ENCODE peak calls at places on chromosomes 3 and 15, in ten cellular contexts. One of them, this sample, is unnamed.

GRCh38 chr15:90376789-90377188 is 11.3 kb upstream of the IQGAP1 start:
- DNase-seq in CD4-positive, CD25-positive, alpha-beta regulatory T cell: peak
- DNase-seq in activated naive CD4-positive, alpha-beta T cell treated with anti-CD3 and anti-CD28 coated beads for 36 hours: peak
- DNase-seq in CD4-positive, alpha-beta T cell: peak
- DNase-seq in Panc1: no peak
- DNase-seq in AG04450: no peak
- DNase-seq in stimulated activated CD4-positive, alpha-beta T cell treated with anti-CD3 and anti-CD28 coated beads, Interleukin-2, amount 100 ng/mL, for 48 hours: peak
- DNase-seq in naive thymus-derived CD4-positive, alpha-beta T cell: peak
- DNase-seq in left cardiac atrium: no peak
- DNase-seq in left kidney: no peak
- DNase-seq in this sample: no peak

GRCh38 chr3:48420561-48420960 is 9.3 kb downstream of the PLXNB1 start:
- DNase-seq in Panc1: no peak
- DNase-seq in naive thymus-derived CD4-positive, alpha-beta T cell: no peak
- DNase-seq in activated naive CD4-positive, alpha-beta T cell treated with anti-CD3 and anti-CD28 coated beads for 36 hours: no peak
- DNase-seq in CD4-positive, alpha-beta T cell: no peak
- DNase-seq in AG04450: no peak
- DNase-seq in left cardiac atrium: no peak
- DNase-seq in stimulated activated CD4-positive, alpha-beta T cell treated with anti-CD3 and anti-CD28 coated beads, Interleukin-2, amount 100 ng/mL, for 48 hours: no peak
- DNase-seq in left kidney: no peak
- DNase-seq in CD4-positive, CD25-positive, alpha-beta regulatory T cell: no peak
- DNase-seq in this sample: peak

GRCh38 chr3:90092994-90093393 is 985.6 kb downstream of the EPHA3 start:
- DNase-seq in AG04450: no peak
- DNase-seq in naive thymus-derived CD4-positive, alpha-beta T cell: no peak
- DNase-seq in left cardiac atrium: no peak
- DNase-seq in left kidney: peak
- DNase-seq in CD4-positive, alpha-beta T cell: no peak
- DNase-seq in activated naive CD4-positive, alpha-beta T cell treated with anti-CD3 and anti-CD28 coated beads for 36 hours: no peak
- DNase-seq in CD4-positive, CD25-positive, alpha-beta regulatory T cell: no peak
- DNase-seq in stimulated activated CD4-positive, alpha-beta T cell treated with anti-CD3 and anti-CD28 coated beads, Interleukin-2, amount 100 ng/mL, for 48 hours: no peak
- DNase-seq in Panc1: no peak
- DNase-seq in this sample: no peak

GRCh38 chr15:34838282-34838681 is 42.9 kb upstream of the ACTC1 start:
- DNase-seq in stimulated activated CD4-positive, alpha-beta T cell treated with anti-CD3 and anti-CD28 coated beads, Interleukin-2, amount 100 ng/mL, for 48 hours: no peak
- DNase-seq in CD4-positive, CD25-positive, alpha-beta regulatory T cell: no peak
- DNase-seq in left cardiac atrium: no peak
- DNase-seq in CD4-positive, alpha-beta T cell: no peak
- DNase-seq in Panc1: no peak
- DNase-seq in AG04450: no peak
- DNase-seq in activated naive CD4-positive, alpha-beta T cell treated with anti-CD3 and anti-CD28 coated beads for 36 hours: no peak
- DNase-seq in naive thymus-derived CD4-positive, alpha-beta T cell: no peak
- DNase-seq in left kidney: no peak
- DNase-seq in this sample: no peak

GRCh38 chr3:10981031-10981430 is 11.5 kb upstream of the SLC6A1 start:
- DNase-seq in AG04450: no peak
- DNase-seq in CD4-positive, CD25-positive, alpha-beta regulatory T cell: no peak
- DNase-seq in left cardiac atrium: no peak
- DNase-seq in Panc1: no peak
- DNase-seq in activated naive CD4-positive, alpha-beta T cell treated with anti-CD3 and anti-CD28 coated beads for 36 hours: no peak
- DNase-seq in naive thymus-derived CD4-positive, alpha-beta T cell: no peak
- DNase-seq in left kidney: no peak
- DNase-seq in CD4-positive, alpha-beta T cell: no peak
- DNase-seq in stimulated activated CD4-positive, alpha-beta T cell treated with anti-CD3 and anti-CD28 coated beads, Interleukin-2, amount 100 ng/mL, for 48 hours: no peak
- DNase-seq in this sample: no peak

GRCh38 chr15:48413304-48413703 is 82.1 kb downstream of the DUT start:
- DNase-seq in stimulated activated CD4-positive, alpha-beta T cell treated with anti-CD3 and anti-CD28 coated beads, Interleukin-2, amount 100 ng/mL, for 48 hours: no peak
- DNase-seq in naive thymus-derived CD4-positive, alpha-beta T cell: no peak
- DNase-seq in CD4-positive, alpha-beta T cell: no peak
- DNase-seq in left kidney: no peak
- DNase-seq in left cardiac atrium: no peak
- DNase-seq in activated naive CD4-positive, alpha-beta T cell treated with anti-CD3 and anti-CD28 coated beads for 36 hours: no peak
- DNase-seq in AG04450: no peak
- DNase-seq in Panc1: no peak
- DNase-seq in CD4-positive, CD25-positive, alpha-beta regulatory T cell: no peak
- DNase-seq in this sample: no peak

GRCh38 chr3:129793947-129794318 is 99.6 kb downstream of the TMCC1 start:
- DNase-seq in CD4-positive, CD25-positive, alpha-beta regulatory T cell: no peak
- DNase-seq in stimulated activated CD4-positive, alpha-beta T cell treated with anti-CD3 and anti-CD28 coated beads, Interleukin-2, amount 100 ng/mL, for 48 hours: no peak
- DNase-seq in AG04450: no peak
- DNase-seq in naive thymus-derived CD4-positive, alpha-beta T cell: no peak
- DNase-seq in CD4-positive, alpha-beta T cell: no peak
- DNase-seq in activated naive CD4-positive, alpha-beta T cell treated with anti-CD3 and anti-CD28 coated beads for 36 hours: peak
- DNase-seq in Panc1: no peak
- DNase-seq in left kidney: peak
- DNase-seq in left cardiac atrium: peak
- DNase-seq in this sample: no peak

GRCh38 chr15:92811514-92811913 is 88.6 kb upstream of the CHD2 start:
- DNase-seq in CD4-positive, CD25-positive, alpha-beta regulatory T cell: no peak
- DNase-seq in left cardiac atrium: no peak
- DNase-seq in stimulated activated CD4-positive, alpha-beta T cell treated with anti-CD3 and anti-CD28 coated beads, Interleukin-2, amount 100 ng/mL, for 48 hours: no peak
- DNase-seq in AG04450: no peak
- DNase-seq in Panc1: no peak
- DNase-seq in naive thymus-derived CD4-positive, alpha-beta T cell: peak
- DNase-seq in CD4-positive, alpha-beta T cell: no peak
- DNase-seq in left kidney: peak
- DNase-seq in activated naive CD4-positive, alpha-beta T cell treated with anti-CD3 and anti-CD28 coated beads for 36 hours: peak
- DNase-seq in this sample: no peak

GRCh38 chr15:40323953-40324937 is 753 bp downstream of the INAFM2 start:
- DNase-seq in activated naive CD4-positive, alpha-beta T cell treated with anti-CD3 and anti-CD28 coated beads for 36 hours: peak
- DNase-seq in Panc1: no peak
- DNase-seq in left cardiac atrium: peak
- DNase-seq in CD4-positive, alpha-beta T cell: no peak
- DNase-seq in naive thymus-derived CD4-positive, alpha-beta T cell: peak
- DNase-seq in CD4-positive, CD25-positive, alpha-beta regulatory T cell: no peak
- DNase-seq in stimulated activated CD4-positive, alpha-beta T cell treated with anti-CD3 and anti-CD28 coated beads, Interleukin-2, amount 100 ng/mL, for 48 hours: no peak
- DNase-seq in AG04450: no peak
- DNase-seq in left kidney: peak
- DNase-seq in this sample: peak

GRCh38 chr15:41934843-41935242 is 37.5 kb downstream of the EHD4 start:
- DNase-seq in stimulated activated CD4-positive, alpha-beta T cell treated with anti-CD3 and anti-CD28 coated beads, Interleukin-2, amount 100 ng/mL, for 48 hours: peak
- DNase-seq in CD4-positive, alpha-beta T cell: peak
- DNase-seq in naive thymus-derived CD4-positive, alpha-beta T cell: peak
- DNase-seq in activated naive CD4-positive, alpha-beta T cell treated with anti-CD3 and anti-CD28 coated beads for 36 hours: peak
- DNase-seq in left cardiac atrium: no peak
- DNase-seq in AG04450: no peak
- DNase-seq in left kidney: no peak
- DNase-seq in Panc1: no peak
- DNase-seq in CD4-positive, CD25-positive, alpha-beta regulatory T cell: peak
- DNase-seq in this sample: no peak

GRCh38 chr3:132395126-132395525 is 22.2 kb upstream of the DNAJC13 start:
- DNase-seq in naive thymus-derived CD4-positive, alpha-beta T cell: no peak
- DNase-seq in left cardiac atrium: no peak
- DNase-seq in AG04450: no peak
- DNase-seq in stimulated activated CD4-positive, alpha-beta T cell treated with anti-CD3 and anti-CD28 coated beads, Interleukin-2, amount 100 ng/mL, for 48 hours: no peak
- DNase-seq in CD4-positive, CD25-positive, alpha-beta regulatory T cell: no peak
- DNase-seq in left kidney: no peak
- DNase-seq in CD4-positive, alpha-beta T cell: no peak
- DNase-seq in activated naive CD4-positive, alpha-beta T cell treated with anti-CD3 and anti-CD28 coated beads for 36 hours: no peak
- DNase-seq in Panc1: no peak
- DNase-seq in this sample: no peak

GRCh38 chr15:39530446-39531342 is 50.2 kb upstream of the THBS1 start:
- DNase-seq in left kidney: no peak
- DNase-seq in Panc1: no peak
- DNase-seq in stimulated activated CD4-positive, alpha-beta T cell treated with anti-CD3 and anti-CD28 coated beads, Interleukin-2, amount 100 ng/mL, for 48 hours: no peak
- DNase-seq in CD4-positive, alpha-beta T cell: no peak
- DNase-seq in CD4-positive, CD25-positive, alpha-beta regulatory T cell: no peak
- DNase-seq in left cardiac atrium: no peak
- DNase-seq in activated naive CD4-positive, alpha-beta T cell treated with anti-CD3 and anti-CD28 coated beads for 36 hours: no peak
- DNase-seq in naive thymus-derived CD4-positive, alpha-beta T cell: no peak
- DNase-seq in AG04450: no peak
- DNase-seq in this sample: no peak

GRCh38 chr3:150299221-150299620 is 108.9 kb upstream of the TSC22D2 start:
- DNase-seq in Panc1: no peak
- DNase-seq in CD4-positive, alpha-beta T cell: no peak
- DNase-seq in left kidney: peak
- DNase-seq in CD4-positive, CD25-positive, alpha-beta regulatory T cell: no peak
- DNase-seq in stimulated activated CD4-positive, alpha-beta T cell treated with anti-CD3 and anti-CD28 coated beads, Interleukin-2, amount 100 ng/mL, for 48 hours: no peak
- DNase-seq in activated naive CD4-positive, alpha-beta T cell treated with anti-CD3 and anti-CD28 coated beads for 36 hours: no peak
- DNase-seq in left cardiac atrium: no peak
- DNase-seq in naive thymus-derived CD4-positive, alpha-beta T cell: no peak
- DNase-seq in AG04450: no peak
- DNase-seq in this sample: no peak

GRCh38 chr3:85783331-85783730 is 824.5 kb downstream of the CADM2 start:
- DNase-seq in stimulated activated CD4-positive, alpha-beta T cell treated with anti-CD3 and anti-CD28 coated beads, Interleukin-2, amount 100 ng/mL, for 48 hours: no peak
- DNase-seq in left cardiac atrium: no peak
- DNase-seq in naive thymus-derived CD4-positive, alpha-beta T cell: no peak
- DNase-seq in CD4-positive, alpha-beta T cell: no peak
- DNase-seq in Panc1: no peak
- DNase-seq in activated naive CD4-positive, alpha-beta T cell treated with anti-CD3 and anti-CD28 coated beads for 36 hours: no peak
- DNase-seq in CD4-positive, CD25-positive, alpha-beta regulatory T cell: no peak
- DNase-seq in left kidney: peak
- DNase-seq in AG04450: no peak
- DNase-seq in this sample: no peak

GRCh38 chr3:101117981-101118380 is 124.8 kb upstream of the ABI3BP start:
- DNase-seq in left cardiac atrium: no peak
- DNase-seq in stimulated activated CD4-positive, alpha-beta T cell treated with anti-CD3 and anti-CD28 coated beads, Interleukin-2, amount 100 ng/mL, for 48 hours: no peak
- DNase-seq in Panc1: no peak
- DNase-seq in naive thymus-derived CD4-positive, alpha-beta T cell: no peak
- DNase-seq in activated naive CD4-positive, alpha-beta T cell treated with anti-CD3 and anti-CD28 coated beads for 36 hours: no peak
- DNase-seq in CD4-positive, alpha-beta T cell: no peak
- DNase-seq in left kidney: no peak
- DNase-seq in AG04450: no peak
- DNase-seq in CD4-positive, CD25-positive, alpha-beta regulatory T cell: no peak
- DNase-seq in this sample: no peak

GRCh38 chr3:143653935-143654334 is 194.3 kb downstream of the SLC9A9 start:
- DNase-seq in stimulated activated CD4-positive, alpha-beta T cell treated with anti-CD3 and anti-CD28 coated beads, Interleukin-2, amount 100 ng/mL, for 48 hours: no peak
- DNase-seq in left kidney: no peak
- DNase-seq in AG04450: no peak
- DNase-seq in CD4-positive, CD25-positive, alpha-beta regulatory T cell: no peak
- DNase-seq in activated naive CD4-positive, alpha-beta T cell treated with anti-CD3 and anti-CD28 coated beads for 36 hours: no peak
- DNase-seq in Panc1: no peak
- DNase-seq in naive thymus-derived CD4-positive, alpha-beta T cell: no peak
- DNase-seq in CD4-positive, alpha-beta T cell: no peak
- DNase-seq in left cardiac atrium: no peak
- DNase-seq in this sample: no peak

GRCh38 chr3:43707266-43707665 is 16.5 kb downstream of the ABHD5 start:
- DNase-seq in naive thymus-derived CD4-positive, alpha-beta T cell: no peak
- DNase-seq in AG04450: no peak
- DNase-seq in CD4-positive, alpha-beta T cell: no peak
- DNase-seq in stimulated activated CD4-positive, alpha-beta T cell treated with anti-CD3 and anti-CD28 coated beads, Interleukin-2, amount 100 ng/mL, for 48 hours: no peak
- DNase-seq in left kidney: no peak
- DNase-seq in CD4-positive, CD25-positive, alpha-beta regulatory T cell: no peak
- DNase-seq in activated naive CD4-positive, alpha-beta T cell treated with anti-CD3 and anti-CD28 coated beads for 36 hours: no peak
- DNase-seq in left cardiac atrium: no peak
- DNase-seq in Panc1: no peak
- DNase-seq in this sample: no peak

This sample was measured in psoas muscle.